ENCODE peak calls at places on chromosomes 5 and 9, in four cellular contexts. H is NCI-H1694 treated with DMSO at 0.1 percent for 48 hours, E is activated T-helper 1 cell treated with Interleukin-2 at 50 U/mL for 16 hours, K is body of pancreas. J is an unnamed sample.

GRCh38 chr5:947626-948471 is 55.2 kb downstream of the TRIP13 start:
- DNase-seq in H (peak), E (no peak), K (no peak), J (no peak)

GRCh38 chr9:71920456-71921189 is 9.2 kb downstream of the C9orf85 start:
- DNase-seq in E (no peak), K (no peak), H (no peak), J (no peak)

GRCh38 chr9:89598926-89599325 is 5.9 kb upstream of the GADD45G start:
- DNase-seq in K (no peak), E (no peak), H (peak), J (no peak)

GRCh38 chr9:37468620-37469019 is 3.4 kb upstream of the ZBTB5 start:
- DNase-seq in H (no peak), E (no peak), K (no peak), J (no peak)

GRCh38 chr5:32446660-32447059 is 2.1 kb upstream of the ZFR start:
- DNase-seq in K (no peak), H (no peak), E (no peak), J (no peak)

GRCh38 chr5:14076566-14076965 is 66.6 kb upstream of the TRIO start:
- DNase-seq in K (no peak), H (no peak), E (no peak), J (no peak)

GRCh38 chr5:126368239-126368812 is 54.9 kb upstream of the GRAMD2B start:
- DNase-seq in K (no peak), H (no peak), E (no peak), J (no peak)

GRCh38 chr5:115601709-115602584 is at the start of gene TICAM2:
- DNase-seq in K (peak), E (peak), H (no peak), J (no peak)

GRCh38 chr5:132500931-132501628 is 10.5 kb upstream of the IRF1 start:
- DNase-seq in E (peak), H (peak), K (peak), J (no peak)

GRCh38 chr5:7683753-7684152 is 167.2 kb downstream of the CFAP90 start:
- DNase-seq in H (no peak), K (no peak), E (no peak), J (no peak)

GRCh38 chr5:175493726-175494125 is 15.4 kb downstream of the SFXN1 start:
- DNase-seq in E (no peak), H (no peak), K (no peak), J (no peak)

J was measured in T1000.